ENCODE peak calls at places on chromosomes 11 and 22, in four cellular contexts. One of them, this sample, is unnamed.

GRCh38 chr11:12512132-12512531 is 134.8 kb downstream of the PARVA start:
- DNase-seq in activated CD4-positive, alpha-beta T cell treated with anti-CD3 and anti-CD28 coated beads, Interleukin-2, amount 50 U/mL, for 1 hour: no peak
- DNase-seq in posterior vena cava: peak; percentile 17
- DNase-seq in stimulated activated effector memory CD8-positive, alpha-beta T cell treated with anti-CD3 and anti-CD28 coated beads, Interleukin-12 subunit alpha, Interleukin-12 subunit beta, amount 100 ng/mL, for 72 hours: no peak
- DNase-seq in this sample: no peak

GRCh38 chr11:9077164-9077563 is 14.2 kb downstream of the SCUBE2 start:
- DNase-seq in posterior vena cava: no peak
- DNase-seq in stimulated activated effector memory CD8-positive, alpha-beta T cell treated with anti-CD3 and anti-CD28 coated beads, Interleukin-12 subunit alpha, Interleukin-12 subunit beta, amount 100 ng/mL, for 72 hours: no peak
- DNase-seq in activated CD4-positive, alpha-beta T cell treated with anti-CD3 and anti-CD28 coated beads, Interleukin-2, amount 50 U/mL, for 1 hour: no peak
- DNase-seq in this sample: no peak

GRCh38 chr11:86748296-86748695 is 52.0 kb upstream of the PRSS23 start:
- DNase-seq in stimulated activated effector memory CD8-positive, alpha-beta T cell treated with anti-CD3 and anti-CD28 coated beads, Interleukin-12 subunit alpha, Interleukin-12 subunit beta, amount 100 ng/mL, for 72 hours: no peak
- DNase-seq in activated CD4-positive, alpha-beta T cell treated with anti-CD3 and anti-CD28 coated beads, Interleukin-2, amount 50 U/mL, for 1 hour: no peak
- DNase-seq in posterior vena cava: no peak
- DNase-seq in this sample: no peak

GRCh38 chr11:79535606-79536005 is 94.8 kb upstream of the TENM4 start:
- DNase-seq in activated CD4-positive, alpha-beta T cell treated with anti-CD3 and anti-CD28 coated beads, Interleukin-2, amount 50 U/mL, for 1 hour: no peak
- DNase-seq in posterior vena cava: no peak
- DNase-seq in stimulated activated effector memory CD8-positive, alpha-beta T cell treated with anti-CD3 and anti-CD28 coated beads, Interleukin-12 subunit alpha, Interleukin-12 subunit beta, amount 100 ng/mL, for 72 hours: no peak
- DNase-seq in this sample: no peak

GRCh38 chr22:44188986-44189630 is 8.4 kb downstream of the PARVG start:
- DNase-seq in posterior vena cava: no peak
- DNase-seq in stimulated activated effector memory CD8-positive, alpha-beta T cell treated with anti-CD3 and anti-CD28 coated beads, Interleukin-12 subunit alpha, Interleukin-12 subunit beta, amount 100 ng/mL, for 72 hours: no peak
- DNase-seq in activated CD4-positive, alpha-beta T cell treated with anti-CD3 and anti-CD28 coated beads, Interleukin-2, amount 50 U/mL, for 1 hour: no peak
- DNase-seq in this sample: no peak

GRCh38 chr11:111938687-111939160 is 1.6 kb downstream of the DIXDC1 start:
- DNase-seq in activated CD4-positive, alpha-beta T cell treated with anti-CD3 and anti-CD28 coated beads, Interleukin-2, amount 50 U/mL, for 1 hour: no peak
- DNase-seq in stimulated activated effector memory CD8-positive, alpha-beta T cell treated with anti-CD3 and anti-CD28 coated beads, Interleukin-12 subunit alpha, Interleukin-12 subunit beta, amount 100 ng/mL, for 72 hours: no peak
- DNase-seq in posterior vena cava: peak; percentile 63
- DNase-seq in this sample: no peak

GRCh38 chr11:20355221-20356219 is 8.0 kb upstream of the HTATIP2 start:
- DNase-seq in activated CD4-positive, alpha-beta T cell treated with anti-CD3 and anti-CD28 coated beads, Interleukin-2, amount 50 U/mL, for 1 hour: peak; percentile 35
- DNase-seq in posterior vena cava: no peak
- DNase-seq in stimulated activated effector memory CD8-positive, alpha-beta T cell treated with anti-CD3 and anti-CD28 coated beads, Interleukin-12 subunit alpha, Interleukin-12 subunit beta, amount 100 ng/mL, for 72 hours: no peak
- DNase-seq in this sample: peak; percentile 54

GRCh38 chr11:92297551-92298237 is 73.1 kb downstream of the FAT3 start:
- DNase-seq in stimulated activated effector memory CD8-positive, alpha-beta T cell treated with anti-CD3 and anti-CD28 coated beads, Interleukin-12 subunit alpha, Interleukin-12 subunit beta, amount 100 ng/mL, for 72 hours: no peak
- DNase-seq in posterior vena cava: no peak
- DNase-seq in activated CD4-positive, alpha-beta T cell treated with anti-CD3 and anti-CD28 coated beads, Interleukin-2, amount 50 U/mL, for 1 hour: no peak
- DNase-seq in this sample: no peak

GRCh38 chr11:46122955-46123354 is 1.7 kb upstream of the PHF21A start:
- DNase-seq in stimulated activated effector memory CD8-positive, alpha-beta T cell treated with anti-CD3 and anti-CD28 coated beads, Interleukin-12 subunit alpha, Interleukin-12 subunit beta, amount 100 ng/mL, for 72 hours: no peak
- DNase-seq in activated CD4-positive, alpha-beta T cell treated with anti-CD3 and anti-CD28 coated beads, Interleukin-2, amount 50 U/mL, for 1 hour: no peak
- DNase-seq in posterior vena cava: no peak
- DNase-seq in this sample: no peak

GRCh38 chr11:123451183-123451907 is 21.3 kb downstream of the GRAMD1B start:
- DNase-seq in stimulated activated effector memory CD8-positive, alpha-beta T cell treated with anti-CD3 and anti-CD28 coated beads, Interleukin-12 subunit alpha, Interleukin-12 subunit beta, amount 100 ng/mL, for 72 hours: no peak
- DNase-seq in posterior vena cava: no peak
- DNase-seq in activated CD4-positive, alpha-beta T cell treated with anti-CD3 and anti-CD28 coated beads, Interleukin-2, amount 50 U/mL, for 1 hour: no peak
- DNase-seq in this sample: no peak

GRCh38 chr22:25775501-25775900 is 33.5 kb downstream of the MYO18B start:
- DNase-seq in posterior vena cava: no peak
- DNase-seq in activated CD4-positive, alpha-beta T cell treated with anti-CD3 and anti-CD28 coated beads, Interleukin-2, amount 50 U/mL, for 1 hour: no peak
- DNase-seq in stimulated activated effector memory CD8-positive, alpha-beta T cell treated with anti-CD3 and anti-CD28 coated beads, Interleukin-12 subunit alpha, Interleukin-12 subunit beta, amount 100 ng/mL, for 72 hours: no peak
- DNase-seq in this sample: no peak

GRCh38 chr11:68212421-68213134 is 518 bp downstream of the KMT5B start:
- DNase-seq in activated CD4-positive, alpha-beta T cell treated with anti-CD3 and anti-CD28 coated beads, Interleukin-2, amount 50 U/mL, for 1 hour: peak; percentile 47
- DNase-seq in posterior vena cava: peak; percentile 91
- DNase-seq in stimulated activated effector memory CD8-positive, alpha-beta T cell treated with anti-CD3 and anti-CD28 coated beads, Interleukin-12 subunit alpha, Interleukin-12 subunit beta, amount 100 ng/mL, for 72 hours: peak; percentile 49
- DNase-seq in this sample: peak; percentile 80

GRCh38 chr11:44507896-44508440 is 57.5 kb upstream of the CD82 start:
- DNase-seq in posterior vena cava: no peak
- DNase-seq in activated CD4-positive, alpha-beta T cell treated with anti-CD3 and anti-CD28 coated beads, Interleukin-2, amount 50 U/mL, for 1 hour: no peak
- DNase-seq in stimulated activated effector memory CD8-positive, alpha-beta T cell treated with anti-CD3 and anti-CD28 coated beads, Interleukin-12 subunit alpha, Interleukin-12 subunit beta, amount 100 ng/mL, for 72 hours: no peak
- DNase-seq in this sample: no peak

GRCh38 chr11:31959711-31960110 is 131.2 kb upstream of the RCN1 start:
- DNase-seq in stimulated activated effector memory CD8-positive, alpha-beta T cell treated with anti-CD3 and anti-CD28 coated beads, Interleukin-12 subunit alpha, Interleukin-12 subunit beta, amount 100 ng/mL, for 72 hours: no peak
- DNase-seq in posterior vena cava: no peak
- DNase-seq in activated CD4-positive, alpha-beta T cell treated with anti-CD3 and anti-CD28 coated beads, Interleukin-2, amount 50 U/mL, for 1 hour: no peak
- DNase-seq in this sample: no peak